ENCODE peak calls at places on chromosomes 11 and 22, in eight cellular contexts. One of them, this sample, is unnamed.

GRCh38 chr11:45677811-45678515 is 12.5 kb upstream of the CHST1 start:
- DNase-seq in HepG2: no peak
- DNase-seq in transverse colon: no peak
- DNase-seq in HCT116: no peak
- DNase-seq in H1: no peak
- DNase-seq in stomach: no peak
- DNase-seq in sigmoid colon: peak
- DNase-seq in endothelial cell of umbilical vein: no peak
- DNase-seq in this sample: no peak

GRCh38 chr11:11349870-11350325 is 3.2 kb downstream of the CSNK2A3 start:
- DNase-seq in HCT116: no peak
- DNase-seq in H1: no peak
- DNase-seq in stomach: no peak
- DNase-seq in HepG2: no peak
- DNase-seq in sigmoid colon: no peak
- DNase-seq in transverse colon: no peak
- DNase-seq in endothelial cell of umbilical vein: peak
- DNase-seq in this sample: no peak

GRCh38 chr22:49433717-49434611 is 393.7 kb downstream of the BRD1 start:
- DNase-seq in HepG2: peak
- DNase-seq in sigmoid colon: no peak
- DNase-seq in transverse colon: no peak
- DNase-seq in endothelial cell of umbilical vein: no peak
- DNase-seq in H1: peak
- DNase-seq in HCT116: no peak
- DNase-seq in stomach: no peak
- DNase-seq in this sample: peak

GRCh38 chr11:31397239-31397834 is 27.7 kb downstream of the DNAJC24 start:
- DNase-seq in H1: no peak
- DNase-seq in HepG2: peak
- DNase-seq in HCT116: no peak
- DNase-seq in endothelial cell of umbilical vein: peak
- DNase-seq in transverse colon: no peak
- DNase-seq in sigmoid colon: no peak
- DNase-seq in stomach: no peak
- DNase-seq in this sample: no peak

GRCh38 chr22:42768385-42769035 is 47.8 kb upstream of the A4GALT start:
- DNase-seq in transverse colon: no peak
- DNase-seq in HCT116: no peak
- DNase-seq in stomach: no peak
- DNase-seq in endothelial cell of umbilical vein: no peak
- DNase-seq in H1: no peak
- DNase-seq in HepG2: no peak
- DNase-seq in sigmoid colon: no peak
- DNase-seq in this sample: no peak

GRCh38 chr11:134762248-134763029 is 350.4 kb upstream of the B3GAT1 start:
- DNase-seq in H1: no peak
- DNase-seq in stomach: no peak
- DNase-seq in HepG2: no peak
- DNase-seq in transverse colon: no peak
- DNase-seq in sigmoid colon: no peak
- DNase-seq in endothelial cell of umbilical vein: no peak
- DNase-seq in HCT116: no peak
- DNase-seq in this sample: no peak

GRCh38 chr22:19738664-19739447 is 15.5 kb downstream of the GP1BB start:
- DNase-seq in endothelial cell of umbilical vein: no peak
- DNase-seq in H1: no peak
- DNase-seq in transverse colon: no peak
- DNase-seq in stomach: no peak
- DNase-seq in HCT116: no peak
- DNase-seq in sigmoid colon: no peak
- DNase-seq in HepG2: no peak
- DNase-seq in this sample: no peak

GRCh38 chr11:8365542-8365941 is 101.9 kb upstream of the LMO1 start:
- DNase-seq in endothelial cell of umbilical vein: no peak
- DNase-seq in HepG2: no peak
- DNase-seq in stomach: no peak
- DNase-seq in transverse colon: no peak
- DNase-seq in sigmoid colon: no peak
- DNase-seq in H1: peak
- DNase-seq in HCT116: no peak
- DNase-seq in this sample: no peak

GRCh38 chr11:58914821-58915543 is 24.3 kb upstream of the GLYATL1 start:
- DNase-seq in stomach: no peak
- DNase-seq in sigmoid colon: no peak
- DNase-seq in endothelial cell of umbilical vein: no peak
- DNase-seq in transverse colon: no peak
- DNase-seq in HepG2: no peak
- DNase-seq in HCT116: no peak
- DNase-seq in H1: no peak
- DNase-seq in this sample: no peak

GRCh38 chr11:26621147-26621546 is 49.1 kb upstream of the MUC15 start:
- DNase-seq in HepG2: no peak
- DNase-seq in transverse colon: no peak
- DNase-seq in H1: no peak
- DNase-seq in sigmoid colon: no peak
- DNase-seq in stomach: no peak
- DNase-seq in HCT116: no peak
- DNase-seq in endothelial cell of umbilical vein: no peak
- DNase-seq in this sample: no peak

GRCh38 chr11:35994421-35994820 is 50.6 kb downstream of the LDLRAD3 start:
- DNase-seq in sigmoid colon: no peak
- DNase-seq in stomach: no peak
- DNase-seq in transverse colon: no peak
- DNase-seq in HCT116: no peak
- DNase-seq in endothelial cell of umbilical vein: no peak
- DNase-seq in HepG2: no peak
- DNase-seq in H1: no peak
- DNase-seq in this sample: no peak

GRCh38 chr11:44506375-44507016 is 59.0 kb upstream of the CD82 start:
- DNase-seq in transverse colon: no peak
- DNase-seq in H1: no peak
- DNase-seq in HepG2: no peak
- DNase-seq in HCT116: peak
- DNase-seq in stomach: no peak
- DNase-seq in sigmoid colon: peak
- DNase-seq in endothelial cell of umbilical vein: no peak
- DNase-seq in this sample: no peak

GRCh38 chr11:2156416-2157182 is 4.4 kb downstream of the INS start:
- DNase-seq in H1: peak
- DNase-seq in stomach: peak
- DNase-seq in sigmoid colon: no peak
- DNase-seq in transverse colon: peak
- DNase-seq in HCT116: no peak
- DNase-seq in HepG2: peak
- DNase-seq in endothelial cell of umbilical vein: peak
- DNase-seq in this sample: no peak

GRCh38 chr11:87583931-87584330 is 546.2 kb downstream of the TMEM135 start:
- DNase-seq in H1: no peak
- DNase-seq in HepG2: no peak
- DNase-seq in sigmoid colon: no peak
- DNase-seq in HCT116: no peak
- DNase-seq in stomach: no peak
- DNase-seq in endothelial cell of umbilical vein: no peak
- DNase-seq in transverse colon: no peak
- DNase-seq in this sample: no peak
- TF ChIP-seq POLR2A in H1: no peak
- TF ChIP-seq POLR2A in HepG2: no peak
- TF ChIP-seq POLR2A in sigmoid colon: no peak
- TF ChIP-seq POLR2A in HCT116: no peak
- TF ChIP-seq POLR2A in stomach: no peak
- TF ChIP-seq POLR2A in endothelial cell of umbilical vein: no peak
- TF ChIP-seq POLR2A in transverse colon: no peak
- TF ChIP-seq POLR2A in this sample: no peak

DNA sequence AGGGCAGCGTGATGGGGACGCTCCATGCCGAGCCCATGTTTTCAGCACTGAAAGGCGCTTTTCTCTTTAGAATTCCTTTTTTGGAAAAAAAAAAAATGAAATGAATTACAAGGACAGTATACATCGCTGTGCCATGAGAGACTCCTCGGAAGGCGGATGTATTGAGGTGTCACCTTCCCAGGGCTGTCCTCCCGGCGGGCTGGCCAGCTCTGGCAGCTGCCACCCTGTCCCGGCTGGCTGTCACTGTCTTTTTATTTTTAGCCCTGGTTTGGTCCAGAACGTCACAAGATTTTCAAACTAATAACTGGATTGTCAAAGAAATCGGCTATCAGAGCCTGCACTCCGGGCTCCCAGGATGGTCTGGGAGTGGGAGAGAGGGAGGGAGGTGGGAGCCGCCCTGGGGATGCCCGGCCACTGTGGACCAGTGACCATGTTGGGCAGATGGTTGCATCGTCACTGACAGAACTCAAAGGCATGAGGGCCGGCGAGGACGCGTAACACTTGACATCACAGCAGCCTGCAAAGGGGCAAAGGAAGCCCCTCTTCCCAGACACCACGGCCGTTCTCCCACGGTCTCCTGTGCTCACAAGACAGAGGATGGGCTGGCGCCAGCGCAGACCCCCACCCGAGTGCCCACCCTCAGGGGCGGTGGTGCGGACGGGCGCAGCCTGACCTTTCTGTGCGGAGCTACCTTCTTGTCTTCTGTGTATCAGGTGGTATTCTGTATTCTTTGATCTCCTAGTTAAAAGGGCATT is 392.9 kb downstream of the TBC1D22A start:
- DNase-seq in H1: no peak
- DNase-seq in sigmoid colon: no peak
- DNase-seq in HepG2: no peak
- DNase-seq in stomach: no peak
- DNase-seq in HCT116: no peak
- DNase-seq in endothelial cell of umbilical vein: no peak
- DNase-seq in transverse colon: no peak
- DNase-seq in this sample: no peak
- H3K4me3 ChIP-seq in H1: no peak
- H3K4me3 ChIP-seq in sigmoid colon: no peak
- H3K4me3 ChIP-seq in HepG2: no peak
- H3K4me3 ChIP-seq in stomach: no peak
- H3K4me3 ChIP-seq in HCT116: no peak
- H3K4me3 ChIP-seq in endothelial cell of umbilical vein: no peak
- H3K4me3 ChIP-seq in transverse colon: no peak
- H3K4me3 ChIP-seq in this sample: no peak

GRCh38 chr11:24421766-24422165 is 75.1 kb upstream of the LUZP2 start:
- DNase-seq in HepG2: no peak
- DNase-seq in transverse colon: no peak
- DNase-seq in endothelial cell of umbilical vein: no peak
- DNase-seq in stomach: no peak
- DNase-seq in H1: no peak
- DNase-seq in sigmoid colon: no peak
- DNase-seq in HCT116: no peak
- DNase-seq in this sample: no peak

DNA sequence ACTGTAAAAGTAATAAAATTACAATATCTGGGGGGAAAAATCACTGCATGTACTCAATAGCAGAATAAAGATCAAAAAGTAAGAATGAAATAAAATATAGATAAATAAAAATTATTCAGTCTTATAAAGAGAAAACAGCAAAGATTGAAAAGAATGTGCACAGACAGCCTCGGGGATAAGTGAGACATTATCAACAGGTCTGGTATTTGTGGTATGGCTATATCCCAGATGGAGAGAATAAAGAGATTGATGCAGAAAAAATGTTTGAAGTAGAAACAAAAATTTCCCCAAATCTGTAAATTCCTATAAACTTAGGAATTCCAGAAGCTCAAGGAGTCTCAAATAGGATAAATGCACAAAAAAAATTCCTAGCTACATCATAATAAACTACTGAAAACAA is 74.5 kb upstream of the LUZP2 start:
- DNase-seq in sigmoid colon: no peak
- DNase-seq in H1: no peak
- DNase-seq in HCT116: no peak
- DNase-seq in stomach: no peak
- DNase-seq in HepG2: no peak
- DNase-seq in transverse colon: no peak
- DNase-seq in endothelial cell of umbilical vein: no peak
- DNase-seq in this sample: no peak
- TF ChIP-seq POLR2AphosphoS5 in sigmoid colon: no peak
- TF ChIP-seq POLR2AphosphoS5 in H1: no peak
- TF ChIP-seq POLR2AphosphoS5 in HCT116: no peak
- TF ChIP-seq POLR2AphosphoS5 in stomach: no peak
- TF ChIP-seq POLR2AphosphoS5 in HepG2: no peak
- TF ChIP-seq POLR2AphosphoS5 in transverse colon: no peak
- TF ChIP-seq POLR2AphosphoS5 in endothelial cell of umbilical vein: no peak
- TF ChIP-seq POLR2AphosphoS5 in this sample: no peak

GRCh38 chr11:65780770-65781151 is at the start of gene AP5B1:
- DNase-seq in HepG2: peak
- DNase-seq in H1: peak
- DNase-seq in HCT116: no peak
- DNase-seq in transverse colon: peak
- DNase-seq in sigmoid colon: peak
- DNase-seq in endothelial cell of umbilical vein: peak
- DNase-seq in stomach: peak
- DNase-seq in this sample: peak

GRCh38 chr11:65779669-65779918 is 1.2 kb downstream of the AP5B1 start:
- DNase-seq in endothelial cell of umbilical vein: no peak
- DNase-seq in stomach: no peak
- DNase-seq in transverse colon: no peak
- DNase-seq in HepG2: no peak
- DNase-seq in HCT116: no peak
- DNase-seq in H1: no peak
- DNase-seq in sigmoid colon: no peak
- DNase-seq in this sample: peak

GRCh38 chr11:65778901-65779668 is 1.7 kb downstream of the AP5B1 start:
- DNase-seq in transverse colon: no peak
- DNase-seq in stomach: peak
- DNase-seq in HCT116: no peak
- DNase-seq in H1: no peak
- DNase-seq in sigmoid colon: peak
- DNase-seq in HepG2: no peak
- DNase-seq in endothelial cell of umbilical vein: no peak
- DNase-seq in this sample: peak

GRCh38 chr11:65781152-65781961 is 581 bp upstream of the AP5B1 start:
- DNase-seq in stomach: no peak
- DNase-seq in HepG2: peak
- DNase-seq in HCT116: no peak
- DNase-seq in transverse colon: peak
- DNase-seq in H1: peak
- DNase-seq in sigmoid colon: peak
- DNase-seq in endothelial cell of umbilical vein: peak
- DNase-seq in this sample: peak

DNA sequence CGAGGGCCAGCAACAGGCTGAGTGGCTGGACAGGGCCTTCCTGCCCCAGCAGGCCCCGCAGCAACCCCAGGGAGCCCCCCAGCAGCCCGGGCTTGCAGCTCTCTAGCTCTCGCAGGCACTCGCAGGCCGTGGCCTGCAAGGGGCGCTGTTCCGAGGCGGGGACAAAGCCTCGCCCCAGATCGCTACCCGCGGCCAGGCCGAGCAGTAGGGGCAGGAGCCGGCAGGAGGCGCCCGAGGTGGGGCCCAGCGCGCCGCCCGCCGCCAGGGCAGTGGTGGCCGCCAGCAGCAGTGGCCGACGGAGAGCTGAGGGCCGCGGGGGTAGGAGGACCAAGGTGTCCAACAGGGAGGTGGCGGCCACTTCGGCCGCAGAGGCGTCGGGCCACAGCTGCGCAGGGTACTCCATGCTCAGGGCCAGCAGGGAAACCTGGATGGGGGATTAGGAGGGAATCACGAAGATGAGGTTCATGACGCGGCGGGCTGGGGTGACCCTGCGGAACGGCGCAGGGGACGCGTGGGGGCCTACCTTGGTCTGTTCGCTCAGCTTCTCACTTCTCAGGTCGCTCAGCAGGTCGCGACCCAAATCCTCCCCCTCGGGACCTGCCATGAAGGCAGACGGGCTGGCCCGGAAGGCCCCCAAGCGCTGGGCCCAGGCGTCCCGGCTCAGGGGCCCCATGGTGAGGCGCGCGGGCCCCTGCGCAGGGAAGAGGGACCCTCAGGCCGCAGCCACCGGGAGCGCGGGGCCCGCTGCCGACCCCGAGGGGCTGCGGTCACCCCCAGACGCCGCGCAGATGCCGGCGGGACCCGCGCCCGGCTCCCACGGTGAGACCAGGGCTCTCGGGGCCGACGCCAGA is 632 bp downstream of the AP5B1 start:
- DNase-seq in transverse colon: peak
- DNase-seq in stomach: peak
- DNase-seq in HepG2: peak
- DNase-seq in endothelial cell of umbilical vein: peak
- DNase-seq in H1: peak
- DNase-seq in sigmoid colon: peak
- DNase-seq in HCT116: peak
- DNase-seq in this sample: peak
- TF ChIP-seq POLR2A in transverse colon: peak
- TF ChIP-seq POLR2A in stomach: no peak
- TF ChIP-seq POLR2A in HepG2: peak
- TF ChIP-seq POLR2A in endothelial cell of umbilical vein: no peak
- TF ChIP-seq POLR2A in H1: no peak
- TF ChIP-seq POLR2A in sigmoid colon: peak
- TF ChIP-seq POLR2A in HCT116: no peak
- TF ChIP-seq POLR2A in this sample: no peak

This sample was measured in vagina.